ENCODE peak calls at places on chromosomes 5 and 9, in six cellular contexts. One of them, this sample, is unnamed.
A peak's percentile ranks its signal among the peaks of the same experiment; 100 is the strongest.

GRCh38 chr5:72556351-72557146 is 49.3 kb upstream of the ZNF366 start:
- DNase-seq in ELR: peak; percentile 73
- DNase-seq in cardiac fibroblast: peak; percentile 73
- DNase-seq in Jurkat, Clone E6-1: peak; percentile 3
- DNase-seq in NCI-H1092 treated with DMSO at 0.1 percent for 48 hours: peak; percentile 71
- DNase-seq in activated effector memory CD4-positive, alpha-beta T cell treated with Interleukin-2 at 50 U/mL for 16 hours: no peak
- DNase-seq in this sample: peak; percentile 52

GRCh38 chr5:134649163-134649916 is 755 bp downstream of the SEC24A start:
- DNase-seq in NCI-H1092 treated with DMSO at 0.1 percent for 48 hours: no peak
- DNase-seq in cardiac fibroblast: peak; percentile 24
- DNase-seq in Jurkat, Clone E6-1: no peak
- DNase-seq in activated effector memory CD4-positive, alpha-beta T cell treated with Interleukin-2 at 50 U/mL for 16 hours: no peak
- DNase-seq in ELR: peak; percentile 26
- DNase-seq in this sample: no peak

GRCh38 chr5:150286820-150287219 is 2.8 kb downstream of the CAMK2A start:
- DNase-seq in NCI-H1092 treated with DMSO at 0.1 percent for 48 hours: peak; percentile 11
- DNase-seq in cardiac fibroblast: no peak
- DNase-seq in activated effector memory CD4-positive, alpha-beta T cell treated with Interleukin-2 at 50 U/mL for 16 hours: no peak
- DNase-seq in Jurkat, Clone E6-1: peak; percentile 15
- DNase-seq in ELR: peak; percentile 38
- DNase-seq in this sample: no peak

GRCh38 chr5:76804266-76804665 is 14.6 kb upstream of the F2RL1 start:
- DNase-seq in activated effector memory CD4-positive, alpha-beta T cell treated with Interleukin-2 at 50 U/mL for 16 hours: no peak
- DNase-seq in ELR: peak; percentile 68
- DNase-seq in NCI-H1092 treated with DMSO at 0.1 percent for 48 hours: no peak
- DNase-seq in Jurkat, Clone E6-1: no peak
- DNase-seq in cardiac fibroblast: peak; percentile 95
- DNase-seq in this sample: no peak

GRCh38 chr9:744790-745456 is 96.6 kb upstream of the DMRT1 start:
- DNase-seq in ELR: no peak
- DNase-seq in NCI-H1092 treated with DMSO at 0.1 percent for 48 hours: no peak
- DNase-seq in cardiac fibroblast: peak; percentile 9
- DNase-seq in activated effector memory CD4-positive, alpha-beta T cell treated with Interleukin-2 at 50 U/mL for 16 hours: no peak
- DNase-seq in Jurkat, Clone E6-1: no peak
- DNase-seq in this sample: no peak

GRCh38 chr5:66992547-66992946 is 204.1 kb downstream of the CD180 start:
- DNase-seq in Jurkat, Clone E6-1: no peak
- DNase-seq in activated effector memory CD4-positive, alpha-beta T cell treated with Interleukin-2 at 50 U/mL for 16 hours: no peak
- DNase-seq in ELR: no peak
- DNase-seq in cardiac fibroblast: no peak
- DNase-seq in NCI-H1092 treated with DMSO at 0.1 percent for 48 hours: no peak
- DNase-seq in this sample: no peak

GRCh38 chr5:65663804-65664521 is 39.1 kb downstream of the SHLD3 start:
- DNase-seq in NCI-H1092 treated with DMSO at 0.1 percent for 48 hours: no peak
- DNase-seq in activated effector memory CD4-positive, alpha-beta T cell treated with Interleukin-2 at 50 U/mL for 16 hours: no peak
- DNase-seq in Jurkat, Clone E6-1: no peak
- DNase-seq in cardiac fibroblast: peak; percentile 26
- DNase-seq in ELR: peak; percentile 52
- DNase-seq in this sample: peak; percentile 16

GRCh38 chr9:79883073-79883645 is 311.4 kb downstream of the TLE4 start:
- DNase-seq in ELR: no peak
- DNase-seq in NCI-H1092 treated with DMSO at 0.1 percent for 48 hours: no peak
- DNase-seq in Jurkat, Clone E6-1: peak; percentile 96
- DNase-seq in cardiac fibroblast: no peak
- DNase-seq in activated effector memory CD4-positive, alpha-beta T cell treated with Interleukin-2 at 50 U/mL for 16 hours: peak; percentile 37
- DNase-seq in this sample: no peak

GRCh38 chr5:1321576-1321975 is 23.3 kb downstream of the CLPTM1L start:
- DNase-seq in ELR: no peak
- DNase-seq in activated effector memory CD4-positive, alpha-beta T cell treated with Interleukin-2 at 50 U/mL for 16 hours: no peak
- DNase-seq in Jurkat, Clone E6-1: no peak
- DNase-seq in NCI-H1092 treated with DMSO at 0.1 percent for 48 hours: no peak
- DNase-seq in cardiac fibroblast: no peak
- DNase-seq in this sample: no peak

GRCh38 chr5:469752-470483 is 26.9 kb downstream of the EXOC3 start:
- DNase-seq in Jurkat, Clone E6-1: no peak
- DNase-seq in cardiac fibroblast: no peak
- DNase-seq in activated effector memory CD4-positive, alpha-beta T cell treated with Interleukin-2 at 50 U/mL for 16 hours: no peak
- DNase-seq in NCI-H1092 treated with DMSO at 0.1 percent for 48 hours: no peak
- DNase-seq in ELR: no peak
- DNase-seq in this sample: no peak

GRCh38 chr5:10479226-10479721 is 37.6 kb downstream of the ROPN1L start:
- DNase-seq in ELR: peak; percentile 89
- DNase-seq in activated effector memory CD4-positive, alpha-beta T cell treated with Interleukin-2 at 50 U/mL for 16 hours: no peak
- DNase-seq in Jurkat, Clone E6-1: no peak
- DNase-seq in NCI-H1092 treated with DMSO at 0.1 percent for 48 hours: peak; percentile 16
- DNase-seq in cardiac fibroblast: peak; percentile 80
- DNase-seq in this sample: no peak

GRCh38 chr5:181133610-181134231 is 2.8 kb upstream of the OR2V1 start:
- DNase-seq in ELR: peak; percentile 94
- DNase-seq in activated effector memory CD4-positive, alpha-beta T cell treated with Interleukin-2 at 50 U/mL for 16 hours: no peak
- DNase-seq in Jurkat, Clone E6-1: no peak
- DNase-seq in cardiac fibroblast: peak; percentile 86
- DNase-seq in NCI-H1092 treated with DMSO at 0.1 percent for 48 hours: no peak
- DNase-seq in this sample: no peak

GRCh38 chr9:132644251-132644650 is 25.5 kb downstream of the DDX31 start:
- DNase-seq in ELR: peak; percentile 39
- DNase-seq in Jurkat, Clone E6-1: peak; percentile 17
- DNase-seq in NCI-H1092 treated with DMSO at 0.1 percent for 48 hours: no peak
- DNase-seq in activated effector memory CD4-positive, alpha-beta T cell treated with Interleukin-2 at 50 U/mL for 16 hours: no peak
- DNase-seq in cardiac fibroblast: no peak
- DNase-seq in this sample: no peak

GRCh38 chr9:124934290-124934689 is 6.6 kb downstream of the GOLGA1 start:
- DNase-seq in cardiac fibroblast: peak; percentile 54
- DNase-seq in activated effector memory CD4-positive, alpha-beta T cell treated with Interleukin-2 at 50 U/mL for 16 hours: no peak
- DNase-seq in Jurkat, Clone E6-1: no peak
- DNase-seq in ELR: peak; percentile 78
- DNase-seq in NCI-H1092 treated with DMSO at 0.1 percent for 48 hours: no peak
- DNase-seq in this sample: no peak

GRCh38 chr9:4929917-4930316 is 55.2 kb upstream of the JAK2 start:
- DNase-seq in Jurkat, Clone E6-1: no peak
- DNase-seq in activated effector memory CD4-positive, alpha-beta T cell treated with Interleukin-2 at 50 U/mL for 16 hours: no peak
- DNase-seq in cardiac fibroblast: peak; percentile 35
- DNase-seq in ELR: peak; percentile 27
- DNase-seq in NCI-H1092 treated with DMSO at 0.1 percent for 48 hours: no peak
- DNase-seq in this sample: no peak

GRCh38 chr9:72948906-72949582 is 3.8 kb downstream of the ALDH1A1 start:
- DNase-seq in activated effector memory CD4-positive, alpha-beta T cell treated with Interleukin-2 at 50 U/mL for 16 hours: no peak
- DNase-seq in Jurkat, Clone E6-1: no peak
- DNase-seq in ELR: no peak
- DNase-seq in NCI-H1092 treated with DMSO at 0.1 percent for 48 hours: no peak
- DNase-seq in cardiac fibroblast: no peak
- DNase-seq in this sample: no peak

GRCh38 chr9:128987800-128988199 is 40.3 kb downstream of the NUP188 start:
- DNase-seq in Jurkat, Clone E6-1: no peak
- DNase-seq in ELR: peak; percentile 92
- DNase-seq in NCI-H1092 treated with DMSO at 0.1 percent for 48 hours: no peak
- DNase-seq in cardiac fibroblast: peak; percentile 85
- DNase-seq in activated effector memory CD4-positive, alpha-beta T cell treated with Interleukin-2 at 50 U/mL for 16 hours: no peak
- DNase-seq in this sample: no peak

GRCh38 chr9:129021091-129021490 is 7.0 kb downstream of the SH3GLB2 start:
- DNase-seq in NCI-H1092 treated with DMSO at 0.1 percent for 48 hours: no peak
- DNase-seq in activated effector memory CD4-positive, alpha-beta T cell treated with Interleukin-2 at 50 U/mL for 16 hours: no peak
- DNase-seq in Jurkat, Clone E6-1: no peak
- DNase-seq in cardiac fibroblast: no peak
- DNase-seq in ELR: no peak
- DNase-seq in this sample: no peak

GRCh38 chr9:78972303-78973002 is 599.3 kb upstream of the TLE4 start:
- DNase-seq in cardiac fibroblast: no peak
- DNase-seq in ELR: no peak
- DNase-seq in activated effector memory CD4-positive, alpha-beta T cell treated with Interleukin-2 at 50 U/mL for 16 hours: no peak
- DNase-seq in Jurkat, Clone E6-1: no peak
- DNase-seq in NCI-H1092 treated with DMSO at 0.1 percent for 48 hours: peak; percentile 99
- DNase-seq in this sample: no peak

GRCh38 chr5:111635151-111635945 is 121.6 kb downstream of the NREP start:
- DNase-seq in activated effector memory CD4-positive, alpha-beta T cell treated with Interleukin-2 at 50 U/mL for 16 hours: no peak
- DNase-seq in Jurkat, Clone E6-1: no peak
- DNase-seq in ELR: no peak
- DNase-seq in cardiac fibroblast: peak; percentile 3
- DNase-seq in NCI-H1092 treated with DMSO at 0.1 percent for 48 hours: peak; percentile 76
- DNase-seq in this sample: no peak

GRCh38 chr5:35316611-35317307 is 86.5 kb upstream of the PRLR start:
- DNase-seq in Jurkat, Clone E6-1: no peak
- DNase-seq in cardiac fibroblast: no peak
- DNase-seq in activated effector memory CD4-positive, alpha-beta T cell treated with Interleukin-2 at 50 U/mL for 16 hours: no peak
- DNase-seq in ELR: no peak
- DNase-seq in NCI-H1092 treated with DMSO at 0.1 percent for 48 hours: no peak
- DNase-seq in this sample: no peak

GRCh38 chr9:9970514-9970913 is 642.3 kb downstream of the PTPRD start:
- DNase-seq in Jurkat, Clone E6-1: no peak
- DNase-seq in activated effector memory CD4-positive, alpha-beta T cell treated with Interleukin-2 at 50 U/mL for 16 hours: no peak
- DNase-seq in ELR: no peak
- DNase-seq in NCI-H1092 treated with DMSO at 0.1 percent for 48 hours: no peak
- DNase-seq in cardiac fibroblast: no peak
- DNase-seq in this sample: no peak

GRCh38 chr5:1171340-1171941 is 30.0 kb upstream of the SLC6A19 start:
- DNase-seq in Jurkat, Clone E6-1: no peak
- DNase-seq in cardiac fibroblast: peak; percentile 86
- DNase-seq in ELR: peak; percentile 71
- DNase-seq in NCI-H1092 treated with DMSO at 0.1 percent for 48 hours: no peak
- DNase-seq in activated effector memory CD4-positive, alpha-beta T cell treated with Interleukin-2 at 50 U/mL for 16 hours: no peak
- DNase-seq in this sample: no peak

GRCh38 chr5:106292654-106293053 is 1378.1 kb downstream of the EFNA5 start:
- DNase-seq in Jurkat, Clone E6-1: no peak
- DNase-seq in cardiac fibroblast: peak; percentile 48
- DNase-seq in NCI-H1092 treated with DMSO at 0.1 percent for 48 hours: no peak
- DNase-seq in activated effector memory CD4-positive, alpha-beta T cell treated with Interleukin-2 at 50 U/mL for 16 hours: no peak
- DNase-seq in ELR: peak; percentile 85
- DNase-seq in this sample: no peak

GRCh38 chr5:72470817-72471216 is 36.4 kb downstream of the ZNF366 start:
- DNase-seq in ELR: peak; percentile 91
- DNase-seq in Jurkat, Clone E6-1: no peak
- DNase-seq in cardiac fibroblast: peak; percentile 74
- DNase-seq in NCI-H1092 treated with DMSO at 0.1 percent for 48 hours: no peak
- DNase-seq in activated effector memory CD4-positive, alpha-beta T cell treated with Interleukin-2 at 50 U/mL for 16 hours: no peak
- DNase-seq in this sample: no peak

GRCh38 chr5:139494832-139495231 is 12.3 kb upstream of the STING1 start:
- DNase-seq in ELR: peak; percentile 49
- DNase-seq in Jurkat, Clone E6-1: no peak
- DNase-seq in cardiac fibroblast: peak; percentile 68
- DNase-seq in NCI-H1092 treated with DMSO at 0.1 percent for 48 hours: no peak
- DNase-seq in activated effector memory CD4-positive, alpha-beta T cell treated with Interleukin-2 at 50 U/mL for 16 hours: no peak
- DNase-seq in this sample: no peak

GRCh38 chr5:68137451-68138190 is 77.9 kb upstream of the PIK3R1 start:
- DNase-seq in ELR: no peak
- DNase-seq in NCI-H1092 treated with DMSO at 0.1 percent for 48 hours: no peak
- DNase-seq in Jurkat, Clone E6-1: no peak
- DNase-seq in activated effector memory CD4-positive, alpha-beta T cell treated with Interleukin-2 at 50 U/mL for 16 hours: no peak
- DNase-seq in cardiac fibroblast: peak; percentile 18
- DNase-seq in this sample: no peak

GRCh38 chr9:87713278-87713989 is 12.5 kb upstream of the CTSL start:
- DNase-seq in NCI-H1092 treated with DMSO at 0.1 percent for 48 hours: no peak
- DNase-seq in activated effector memory CD4-positive, alpha-beta T cell treated with Interleukin-2 at 50 U/mL for 16 hours: peak; percentile 21
- DNase-seq in ELR: peak; percentile 100
- DNase-seq in Jurkat, Clone E6-1: no peak
- DNase-seq in cardiac fibroblast: peak; percentile 100
- DNase-seq in this sample: no peak

GRCh38 chr5:79746645-79747044 is 57.0 kb downstream of the CMYA5 start:
- DNase-seq in cardiac fibroblast: no peak
- DNase-seq in NCI-H1092 treated with DMSO at 0.1 percent for 48 hours: no peak
- DNase-seq in activated effector memory CD4-positive, alpha-beta T cell treated with Interleukin-2 at 50 U/mL for 16 hours: no peak
- DNase-seq in ELR: no peak
- DNase-seq in Jurkat, Clone E6-1: no peak
- DNase-seq in this sample: no peak

GRCh38 chr5:9263656-9264055 is 282.2 kb downstream of the SEMA5A start:
- DNase-seq in NCI-H1092 treated with DMSO at 0.1 percent for 48 hours: no peak
- DNase-seq in Jurkat, Clone E6-1: no peak
- DNase-seq in cardiac fibroblast: peak; percentile 61
- DNase-seq in ELR: no peak
- DNase-seq in activated effector memory CD4-positive, alpha-beta T cell treated with Interleukin-2 at 50 U/mL for 16 hours: no peak
- DNase-seq in this sample: no peak

GRCh38 chr5:149030392-149030791 is 32.5 kb downstream of the SH3TC2 start:
- DNase-seq in NCI-H1092 treated with DMSO at 0.1 percent for 48 hours: no peak
- DNase-seq in activated effector memory CD4-positive, alpha-beta T cell treated with Interleukin-2 at 50 U/mL for 16 hours: no peak
- DNase-seq in ELR: peak; percentile 75
- DNase-seq in Jurkat, Clone E6-1: no peak
- DNase-seq in cardiac fibroblast: no peak
- DNase-seq in this sample: no peak

GRCh38 chr9:125649315-125649714 is 57.7 kb downstream of the MAPKAP1 start:
- DNase-seq in activated effector memory CD4-positive, alpha-beta T cell treated with Interleukin-2 at 50 U/mL for 16 hours: no peak
- DNase-seq in Jurkat, Clone E6-1: no peak
- DNase-seq in NCI-H1092 treated with DMSO at 0.1 percent for 48 hours: no peak
- DNase-seq in ELR: peak; percentile 97
- DNase-seq in cardiac fibroblast: peak; percentile 96
- DNase-seq in this sample: no peak

GRCh38 chr5:35487255-35488035 is 130.2 kb upstream of the SPEF2 start:
- DNase-seq in ELR: no peak
- DNase-seq in NCI-H1092 treated with DMSO at 0.1 percent for 48 hours: no peak
- DNase-seq in Jurkat, Clone E6-1: no peak
- DNase-seq in activated effector memory CD4-positive, alpha-beta T cell treated with Interleukin-2 at 50 U/mL for 16 hours: no peak
- DNase-seq in cardiac fibroblast: no peak
- DNase-seq in this sample: no peak

GRCh38 chr5:33891731-33892418 is at the start of gene ADAMTS12:
- DNase-seq in cardiac fibroblast: peak; percentile 55
- DNase-seq in ELR: peak; percentile 83
- DNase-seq in Jurkat, Clone E6-1: no peak
- DNase-seq in activated effector memory CD4-positive, alpha-beta T cell treated with Interleukin-2 at 50 U/mL for 16 hours: no peak
- DNase-seq in NCI-H1092 treated with DMSO at 0.1 percent for 48 hours: no peak
- DNase-seq in this sample: no peak

GRCh38 chr5:160747963-160748362 is 104.0 kb downstream of the ATP10B start:
- DNase-seq in activated effector memory CD4-positive, alpha-beta T cell treated with Interleukin-2 at 50 U/mL for 16 hours: no peak
- DNase-seq in NCI-H1092 treated with DMSO at 0.1 percent for 48 hours: no peak
- DNase-seq in ELR: no peak
- DNase-seq in cardiac fibroblast: no peak
- DNase-seq in Jurkat, Clone E6-1: peak; percentile 73
- DNase-seq in this sample: no peak

GRCh38 chr5:37553720-37554402 is 174.7 kb downstream of the WDR70 start:
- DNase-seq in NCI-H1092 treated with DMSO at 0.1 percent for 48 hours: no peak
- DNase-seq in ELR: no peak
- DNase-seq in cardiac fibroblast: peak; percentile 80
- DNase-seq in Jurkat, Clone E6-1: no peak
- DNase-seq in activated effector memory CD4-positive, alpha-beta T cell treated with Interleukin-2 at 50 U/mL for 16 hours: no peak
- DNase-seq in this sample: no peak

GRCh38 chr5:119022017-119022745 is 33.8 kb upstream of the DTWD2 start:
- DNase-seq in NCI-H1092 treated with DMSO at 0.1 percent for 48 hours: no peak
- DNase-seq in Jurkat, Clone E6-1: peak; percentile 46
- DNase-seq in ELR: peak; percentile 57
- DNase-seq in activated effector memory CD4-positive, alpha-beta T cell treated with Interleukin-2 at 50 U/mL for 16 hours: no peak
- DNase-seq in cardiac fibroblast: peak; percentile 64
- DNase-seq in this sample: no peak

GRCh38 chr5:27325513-27325912 is 287.1 kb upstream of the CDH9 start:
- DNase-seq in Jurkat, Clone E6-1: no peak
- DNase-seq in activated effector memory CD4-positive, alpha-beta T cell treated with Interleukin-2 at 50 U/mL for 16 hours: no peak
- DNase-seq in ELR: no peak
- DNase-seq in cardiac fibroblast: no peak
- DNase-seq in NCI-H1092 treated with DMSO at 0.1 percent for 48 hours: no peak
- DNase-seq in this sample: no peak

GRCh38 chr5:73030995-73031394 is 75.2 kb downstream of the FCHO2 start:
- DNase-seq in Jurkat, Clone E6-1: no peak
- DNase-seq in cardiac fibroblast: peak; percentile 86
- DNase-seq in activated effector memory CD4-positive, alpha-beta T cell treated with Interleukin-2 at 50 U/mL for 16 hours: no peak
- DNase-seq in NCI-H1092 treated with DMSO at 0.1 percent for 48 hours: no peak
- DNase-seq in ELR: peak; percentile 94
- DNase-seq in this sample: no peak